ENCODE peak calls at places on chromosome 7, in ten cellular contexts. M is tibial artery, J is cardiac muscle cell, W is A549, P is GM20000, R is body of pancreas, Z is Calu3, L is lower leg skin, X is pancreas, N is breast epithelium. D is an unnamed sample.

GRCh38 chr7:145543245-145543644 is 573.4 kb upstream of the CNTNAP2 start:
- DNase-seq in X (no peak), W (no peak), N (no peak), L (no peak), M (no peak), Z (no peak), P (no peak), J (no peak), R (no peak), D (no peak)

GRCh38 chr7:142759433-142759832 is 10.2 kb downstream of the PRSS1 start:
- DNase-seq in P (no peak), Z (no peak), N (no peak), L (peak; percentile 50), X (no peak), R (no peak), M (no peak), J (no peak), W (no peak), D (no peak)

GRCh38 chr7:115475774-115476407 is 554.0 kb downstream of the MDFIC start:
- DNase-seq in X (no peak), M (no peak), J (peak; percentile 35), N (no peak), Z (no peak), L (no peak), R (no peak), P (no peak), W (no peak), D (no peak)

GRCh38 chr7:92621026-92621540 is 30.9 kb upstream of the FAM133B start:
- DNase-seq in X (peak; percentile 50), Z (peak; percentile 69), N (peak; percentile 27), L (no peak), J (peak; percentile 97), R (peak; percentile 79), W (peak; percentile 85), M (peak; percentile 76), P (peak; percentile 62), D (peak; percentile 89)

GRCh38 chr7:136045992-136046391 is 68.8 kb upstream of the MTPN start:
- DNase-seq in Z (no peak), M (no peak), W (no peak), N (no peak), L (no peak), P (no peak), J (no peak), X (no peak), R (no peak), D (no peak)

GRCh38 chr7:99137418-99138180 is 6.3 kb downstream of the SMURF1 start:
- DNase-seq in W (peak; percentile 25), N (no peak), L (no peak), J (peak; percentile 84), X (no peak), Z (no peak), P (no peak), M (no peak), R (no peak), D (no peak)

GRCh38 chr7:132203021-132203420 is 373.2 kb downstream of the PLXNA4 start:
- DNase-seq in Z (no peak), X (no peak), P (no peak), N (no peak), W (no peak), M (no peak), L (no peak), J (no peak), R (no peak), D (no peak)

GRCh38 chr7:67866812-67867211 is 870.2 kb downstream of the TYW1 start:
- DNase-seq in P (no peak), M (no peak), J (no peak), Z (no peak), R (no peak), X (no peak), L (no peak), N (no peak), W (no peak), D (no peak)

GRCh38 chr7:42162560-42163325 is 74.3 kb downstream of the GLI3 start:
- DNase-seq in W (no peak), J (peak; percentile 40), Z (no peak), R (no peak), N (no peak), X (no peak), L (no peak), P (no peak), M (no peak), D (no peak)

GRCh38 chr7:137480824-137481365 is 137.4 kb upstream of the PTN start:
- DNase-seq in P (no peak), J (no peak), M (no peak), N (no peak), Z (no peak), W (no peak), L (no peak), R (no peak), X (no peak), D (no peak)

GRCh38 chr7:71414490-71414889 is 282.5 kb downstream of the GALNT17 start:
- DNase-seq in Z (no peak), R (no peak), J (no peak), W (no peak), M (peak; percentile 64), P (no peak), X (peak; percentile 29), L (no peak), N (peak; percentile 19), D (no peak)

GRCh38 chr7:54722502-54722901 is 36.5 kb downstream of the SEC61G start:
- DNase-seq in Z (no peak), N (no peak), M (no peak), W (no peak), R (no peak), X (no peak), J (no peak), P (no peak), L (no peak), D (no peak)

GRCh38 chr7:114921636-114922150 is at the start of gene MDFIC:
- DNase-seq in L (no peak), P (no peak), N (peak; percentile 29), R (peak; percentile 28), J (peak; percentile 47), W (peak; percentile 72), X (peak; percentile 40), Z (no peak), M (peak; percentile 77), D (no peak)

GRCh38 chr7:42914009-42914725 is 2.3 kb upstream of the C7orf25 start:
- DNase-seq in X (no peak), L (no peak), P (no peak), J (peak; percentile 92), R (no peak), Z (no peak), W (no peak), N (no peak), M (no peak), D (no peak)

GRCh38 chr7:3649250-3649649 is 348.2 kb downstream of the SDK1 start:
- DNase-seq in R (no peak), M (no peak), L (no peak), N (no peak), Z (peak; percentile 28), W (peak; percentile 16), J (no peak), P (no peak), X (no peak), D (no peak)

GRCh38 chr7:156496491-156497264 is 143.9 kb upstream of the RNF32 start:
- DNase-seq in L (no peak), J (no peak), N (no peak), M (no peak), R (no peak), X (no peak), W (no peak), Z (no peak), P (no peak), D (no peak)
- TF ChIP-seq CTCF in L (no peak), J (no peak), N (no peak), M (no peak), R (no peak), X (no peak), W (no peak), Z (no peak), P (no peak), D (no peak)

GRCh38 chr7:158411232-158411950 is 176.2 kb downstream of the PTPRN2 start:
- DNase-seq in J (no peak), L (peak; percentile 77), X (no peak), M (peak; percentile 49), W (no peak), N (no peak), Z (no peak), P (no peak), R (no peak), D (no peak)

GRCh38 chr7:158409816-158410330 is 177.8 kb downstream of the PTPRN2 start:
- DNase-seq in J (no peak), N (no peak), L (no peak), X (no peak), W (no peak), Z (no peak), R (no peak), M (peak; percentile 27), P (no peak), D (no peak)

GRCh38 chr7:158407581-158408331 is 179.9 kb downstream of the PTPRN2 start:
- DNase-seq in L (no peak), P (no peak), M (no peak), Z (no peak), J (peak; percentile 56), R (no peak), X (no peak), W (peak; percentile 76), N (no peak), D (no peak)

GRCh38 chr7:158410720-158411119 is 176.9 kb downstream of the PTPRN2 start:
- DNase-seq in Z (no peak), W (no peak), N (no peak), P (no peak), L (no peak), M (peak; percentile 56), X (no peak), R (no peak), J (no peak), D (no peak)

GRCh38 chr7:158409120-158409519 is 178.5 kb downstream of the PTPRN2 start:
- DNase-seq in W (no peak), L (no peak), M (peak; percentile 43), N (no peak), X (no peak), J (no peak), R (no peak), Z (no peak), P (no peak), D (no peak)
- TF ChIP-seq CTCF in W (no peak), L (no peak), M (no peak), N (no peak), X (no peak), J (no peak), R (no peak), Z (no peak), P (no peak), D (no peak)

DNA sequence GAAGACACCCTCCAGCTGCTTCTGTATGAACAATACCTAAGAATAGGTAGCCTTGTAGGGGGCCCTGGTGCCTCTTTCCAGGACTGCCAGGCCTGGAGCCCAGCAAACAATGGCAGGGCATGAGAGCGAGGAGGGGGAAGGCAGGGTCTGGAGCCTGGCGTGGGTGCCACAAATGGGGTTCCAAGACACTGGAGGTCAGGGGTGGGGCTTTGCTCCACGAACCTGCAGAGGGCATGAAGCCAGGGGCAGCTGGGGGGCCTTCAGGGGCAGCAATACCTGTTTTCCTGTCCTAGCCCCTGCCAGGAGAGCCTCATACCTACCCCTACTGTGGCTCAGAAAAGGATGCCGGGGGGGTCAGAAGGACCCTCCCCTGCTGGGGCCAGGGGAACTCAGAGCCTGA is 61.6 kb downstream of the SLC29A4 start:
- DNase-seq in J (no peak), M (no peak), R (no peak), N (no peak), X (no peak), Z (no peak), W (no peak), P (no peak), L (no peak), D (no peak)
- TF ChIP-seq CTCF in J (no peak), M (no peak), R (no peak), N (no peak), X (no peak), Z (no peak), W (no peak), P (no peak), L (no peak), D (no peak)

GRCh38 chr7:129741743-129742213 is 130.3 kb downstream of the NRF1 start:
- DNase-seq in X (no peak), N (no peak), L (no peak), J (no peak), M (no peak), W (no peak), Z (no peak), R (no peak), P (no peak), D (no peak)
- TF ChIP-seq CTCF in X (no peak), N (no peak), L (no peak), J (no peak), M (no peak), W (no peak), Z (no peak), R (no peak), P (no peak), D (no peak)